ENCODE peak calls at places on chromosomes 11 and 22, in ten cellular contexts. N is AG09319; F is activated CD8-positive, alpha-beta T cell treated with anti-CD3 and anti-CD28 coated beads for 36 hours; J is activated naive CD8-positive, alpha-beta T cell treated with anti-CD3 and anti-CD28 coated beads, Interleukin-2, amount 50 U/mL, for 16 hours; E is RPMI7951; H is A549; U is stimulated activated naive CD8-positive, alpha-beta T cell treated with anti-CD3 and anti-CD28 coated beads, Interleukin-15, Interleukin-2, amounts not matched to agents 100 U/mL and 50 U/mL, for 24 hours; X is dermis blood vessel endothelial cell; K is MM.1S; B is hippocampal formation. Z is an unnamed sample.

GRCh38 chr22:17035246-17035645 is 27.2 kb upstream of the GAB4 start:
- DNase-seq in N (no peak), K (no peak), X (no peak), E (peak; percentile 2), H (no peak), U (no peak), B (no peak), F (no peak), J (no peak), Z (no peak)

GRCh38 chr11:9980931-9981330 is 313.1 kb downstream of the SBF2 start:
- DNase-seq in H (no peak), F (no peak), K (no peak), U (no peak), J (no peak), E (no peak), N (no peak), X (no peak), B (no peak), Z (no peak)

GRCh38 chr22:39010946-39011625 is 3.0 kb upstream of the APOBEC3C start:
- DNase-seq in N (no peak), H (no peak), B (no peak), X (no peak), K (no peak), U (no peak), E (no peak), F (no peak), J (no peak), Z (no peak)

GRCh38 chr11:110092577-110093406 is at the start of gene ZC3H12C:
- DNase-seq in E (peak; percentile 89), J (no peak), F (peak; percentile 63), N (peak; percentile 70), B (peak; percentile 80), H (peak; percentile 87), X (peak; percentile 91), U (peak; percentile 65), K (peak; percentile 82), Z (no peak)

GRCh38 chr11:2525166-2525861 is 80.5 kb downstream of the KCNQ1 start:
- DNase-seq in F (no peak), B (no peak), H (no peak), K (no peak), U (peak; percentile 1), E (no peak), X (no peak), J (no peak), N (no peak), Z (no peak)

GRCh38 chr11:61193596-61193995 is 9.7 kb upstream of the PGA3 start:
- DNase-seq in N (no peak), E (no peak), H (no peak), B (no peak), F (no peak), X (no peak), K (no peak), J (no peak), U (no peak), Z (no peak)

GRCh38 chr11:111707039-111707690 is 59.0 kb downstream of the PPP2R1B start:
- DNase-seq in H (no peak), J (no peak), B (peak; percentile 46), X (peak; percentile 97), F (no peak), E (peak; percentile 77), U (no peak), N (peak; percentile 86), K (no peak), Z (no peak)

GRCh38 chr11:123702137-123702536 is 39.3 kb downstream of the ZNF202 start:
- DNase-seq in X (peak; percentile 17), E (peak; percentile 7), J (no peak), N (no peak), U (no peak), F (no peak), H (no peak), B (no peak), K (no peak), Z (no peak)

GRCh38 chr22:33659423-33659822 is 260.9 kb downstream of the LARGE1 start:
- DNase-seq in J (no peak), X (no peak), E (no peak), F (no peak), U (no peak), B (no peak), K (no peak), H (no peak), N (no peak), Z (no peak)

GRCh38 chr11:134342572-134343340 is 11.0 kb downstream of the GLB1L2 start:
- DNase-seq in J (no peak), U (no peak), F (no peak), X (no peak), B (no peak), K (no peak), H (no peak), E (no peak), N (no peak), Z (no peak)

GRCh38 chr11:2271077-2271326 is 614 bp upstream of the ASCL2 start:
- DNase-seq in F (peak; percentile 48), E (no peak), J (no peak), B (no peak), H (no peak), X (no peak), N (no peak), K (no peak), U (peak; percentile 43), Z (peak; percentile 39)

GRCh38 chr11:118622376-118623290 is 15.2 kb downstream of the PHLDB1 start:
- DNase-seq in U (no peak), E (peak; percentile 90), B (peak; percentile 37), H (peak; percentile 74), F (no peak), K (no peak), N (no peak), X (peak; percentile 55), J (no peak), Z (no peak)

GRCh38 chr22:44576311-44577260 is 78.6 kb upstream of the RTL6 start:
- DNase-seq in B (no peak), K (no peak), F (no peak), N (no peak), U (no peak), E (no peak), X (no peak), H (no peak), J (no peak), Z (no peak)

GRCh38 chr11:4454031-4454430 is 4.9 kb downstream of the OR52K2 start:
- DNase-seq in K (no peak), E (no peak), J (no peak), N (no peak), F (no peak), U (no peak), B (no peak), H (no peak), X (no peak), Z (no peak)

GRCh38 chr11:35579557-35580396 is 38.5 kb upstream of the FJX1 start:
- DNase-seq in X (peak; percentile 19), H (peak; percentile 82), K (no peak), U (no peak), N (peak; percentile 90), B (no peak), E (peak; percentile 90), F (no peak), J (no peak), Z (no peak)

GRCh38 chr11:135002236-135002635 is 590.2 kb upstream of the B3GAT1 start:
- DNase-seq in H (no peak), U (no peak), J (no peak), N (no peak), F (no peak), X (no peak), E (no peak), B (no peak), K (no peak), Z (no peak)

GRCh38 chr11:61531033-61531432 is 22.5 kb downstream of the LRRC10B start:
- DNase-seq in N (no peak), F (no peak), K (no peak), H (no peak), U (no peak), E (no peak), B (no peak), J (no peak), X (no peak), Z (no peak)

GRCh38 chr11:57568330-57568766 is 876 bp upstream of the UBE2L6 start:
- DNase-seq in K (peak; percentile 85), H (no peak), U (peak; percentile 94), E (peak; percentile 69), X (peak; percentile 85), F (peak; percentile 95), J (no peak), N (peak; percentile 47), B (peak; percentile 69), Z (peak; percentile 87)

GRCh38 chr11:120564573-120565301 is 53.2 kb downstream of the GRIK4 start:
- DNase-seq in J (no peak), F (peak; percentile 71), B (peak; percentile 63), N (no peak), H (no peak), E (peak; percentile 47), X (peak; percentile 65), U (peak; percentile 73), K (no peak), Z (peak; percentile 6)

GRCh38 chr11:128521697-128522062 is 65.7 kb downstream of the ETS1 start:
- DNase-seq in K (peak; percentile 23), U (no peak), B (no peak), N (no peak), F (peak; percentile 51), X (peak; percentile 47), J (no peak), E (no peak), H (no peak), Z (no peak)

GRCh38 chr11:68658661-68659060 is 25.7 kb upstream of the GAL start:
- DNase-seq in N (no peak), H (no peak), U (no peak), K (no peak), B (no peak), F (no peak), E (peak; percentile 39), J (no peak), X (no peak), Z (no peak)

GRCh38 chr11:125671561-125671960 is 9.1 kb downstream of the ACRV1 start:
- DNase-seq in X (peak; percentile 68), J (no peak), F (no peak), B (no peak), K (no peak), N (no peak), U (no peak), E (no peak), H (no peak), Z (no peak)

GRCh38 chr11:104876838-104877500 is 21.3 kb downstream of the CASP12 start:
- DNase-seq in X (no peak), U (no peak), B (no peak), E (no peak), F (peak; percentile 12), N (no peak), K (peak; percentile 64), H (no peak), J (no peak), Z (no peak)

GRCh38 chr22:46353483-46354105 is 18.1 kb downstream of the TRMU start:
- DNase-seq in F (no peak), E (no peak), U (no peak), J (no peak), B (no peak), X (no peak), H (no peak), N (no peak), K (no peak), Z (no peak)

GRCh38 chr11:31959711-31960110 is 131.2 kb upstream of the RCN1 start:
- DNase-seq in E (peak; percentile 88), H (peak; percentile 9), F (no peak), B (no peak), X (no peak), J (no peak), K (no peak), N (no peak), U (no peak), Z (no peak)

GRCh38 chr11:3169235-3169951 is 4.3 kb upstream of the OSBPL5 start:
- DNase-seq in X (peak; percentile 63), E (peak; percentile 92), N (no peak), B (no peak), U (peak; percentile 45), K (no peak), F (peak; percentile 72), J (no peak), H (peak; percentile 31), Z (no peak)

GRCh38 chr22:26953380-26953807 is 296.0 kb downstream of the MIAT start:
- DNase-seq in E (no peak), B (no peak), J (no peak), H (no peak), N (no peak), U (no peak), K (no peak), F (no peak), X (no peak), Z (no peak)

GRCh38 chr11:106121570-106122320 is 44.3 kb downstream of the AASDHPPT start:
- DNase-seq in H (peak; percentile 49), J (no peak), E (no peak), U (no peak), X (no peak), F (no peak), N (no peak), K (no peak), B (no peak), Z (no peak)